ENCODE peak calls at places on chromosomes 1 and 21, in seven cellular contexts. U is endothelial cell of umbilical vein, Y is GM23338, E is HepG2, W is HCT116, A is H1, B is K562. I is an unnamed sample.

GRCh38 chr1:41810446-41810845 is 108.3 kb downstream of the HIVEP3 start:
- DNase-seq in U (peak), Y (peak), E (no peak), W (no peak), A (no peak), B (peak), I (no peak)

GRCh38 chr1:202046227-202046626 is 35.8 kb downstream of the ELF3 start:
- DNase-seq in U (no peak), Y (no peak), E (no peak), W (no peak), A (no peak), B (no peak), I (no peak)

GRCh38 chr1:211734791-211735190 is 59.4 kb upstream of the NEK2 start:
- DNase-seq in U (peak), Y (no peak), E (no peak), W (no peak), A (no peak), B (no peak), I (no peak)

GRCh38 chr1:15728937-15729657 is 7.0 kb upstream of the SLC25A34 start:
- DNase-seq in U (no peak), Y (no peak), E (no peak), W (no peak), A (no peak), B (no peak), I (no peak)

GRCh38 chr1:241167121-241167619 is 189.8 kb downstream of the RGS7 start:
- DNase-seq in U (no peak), Y (no peak), E (no peak), W (no peak), A (no peak), B (no peak), I (no peak)

GRCh38 chr1:158115126-158115525 is 65.6 kb upstream of the CD1D start:
- DNase-seq in U (no peak), Y (no peak), E (no peak), W (no peak), A (no peak), B (no peak), I (no peak)

GRCh38 chr1:206744683-206745082 is 25.9 kb upstream of the IL19 start:
- DNase-seq in U (no peak), Y (no peak), E (no peak), W (no peak), A (no peak), B (no peak), I (no peak)

GRCh38 chr1:9269721-9270120 is 23.0 kb upstream of the SPSB1 start:
- DNase-seq in U (no peak), Y (no peak), E (no peak), W (no peak), A (no peak), B (no peak), I (no peak)

GRCh38 chr1:236959112-236959511 is 45.1 kb downstream of the MT1HL1 start:
- DNase-seq in U (no peak), Y (no peak), E (no peak), W (no peak), A (no peak), B (no peak), I (no peak)

GRCh38 chr21:41558842-41559241 is 50.9 kb upstream of the TMPRSS2 start:
- DNase-seq in U (no peak), Y (no peak), E (no peak), W (no peak), A (no peak), B (no peak), I (no peak)
- H3K27ac ChIP-seq in U (no peak), Y (no peak), E (no peak), W (no peak), A (no peak), B (no peak), I (no peak)

GRCh38 chr1:2465371-2466269 is 10.5 kb upstream of the PLCH2 start:
- DNase-seq in U (no peak), Y (no peak), E (no peak), W (no peak), A (no peak), B (no peak), I (no peak)
- TF ChIP-seq EZH2 in U (no peak), Y (no peak), E (no peak), W (no peak), A (no peak), B (no peak), I (no peak)

DNA sequence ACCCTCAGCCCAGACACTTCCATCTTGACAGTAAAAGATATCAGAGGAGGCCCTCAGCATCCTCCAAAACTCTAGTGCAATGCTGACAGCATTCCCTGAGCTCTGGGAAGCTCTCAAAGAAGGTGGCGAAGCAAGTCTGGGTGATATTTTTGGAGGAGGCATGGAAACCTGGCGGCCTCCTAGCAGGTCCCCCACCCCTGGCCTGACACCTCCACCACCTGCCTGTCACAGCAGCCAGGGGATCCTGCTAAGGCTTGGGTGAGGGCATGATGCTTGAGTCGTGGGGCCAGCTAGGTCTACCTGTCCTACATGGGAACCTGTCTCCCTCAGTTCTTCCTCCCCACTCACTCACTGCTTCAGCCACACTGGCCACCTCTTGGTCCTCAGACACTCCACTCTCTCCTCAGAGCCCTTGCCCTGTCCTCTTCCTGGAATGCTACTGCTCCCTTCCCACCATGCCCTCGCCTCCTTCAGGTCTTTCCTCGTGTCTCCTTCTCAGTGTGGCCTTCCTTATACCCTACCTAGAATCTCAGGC is 8.5 kb downstream of the DHRS3 start:
- DNase-seq in U (no peak), Y (no peak), E (no peak), W (no peak), A (no peak), B (no peak), I (no peak)
- TF ChIP-seq POLR2AphosphoS5 in U (no peak), Y (no peak), E (no peak), W (peak), A (no peak), B (peak), I (no peak)

GRCh38 chr21:33685613-33686197 is 43.4 kb downstream of the ITSN1 start:
- DNase-seq in U (peak), Y (peak), E (peak), W (no peak), A (no peak), B (no peak), I (no peak)
- H3K27ac ChIP-seq in U (peak), Y (peak), E (peak), W (no peak), A (no peak), B (no peak), I (no peak)

GRCh38 chr1:4961935-4962645 is 307.7 kb downstream of the AJAP1 start:
- DNase-seq in U (no peak), Y (no peak), E (no peak), W (no peak), A (no peak), B (no peak), I (no peak)
- TF ChIP-seq EZH2 in U (no peak), Y (no peak), E (no peak), W (no peak), A (no peak), B (no peak), I (no peak)

I was measured in SK-N-MC.